ENCODE peak calls at places on chromosomes 5 and 9, in six cellular contexts. J is fibroblast of lung, F is A673, L is HepG2, U is H1, B is fibroblast of the aortic adventitia. W is an unnamed sample.

GRCh38 chr5:130801963-130802362 is 363.1 kb downstream of the HINT1 start:
- DNase-seq in J (no peak), U (no peak), F (no peak), L (no peak), B (no peak), W (no peak)

GRCh38 chr9:75866273-75866871 is 24.1 kb upstream of the PCSK5 start:
- DNase-seq in U (no peak), L (peak; percentile 27), J (peak; percentile 25), B (peak; percentile 71), F (peak; percentile 56), W (peak; percentile 70)

GRCh38 chr9:126154869-126155268 is 171.8 kb upstream of the MVB12B start:
- DNase-seq in F (no peak), L (no peak), U (no peak), J (no peak), B (no peak), W (no peak)

GRCh38 chr9:76716270-76716669 is 48.0 kb upstream of the PCA3 start:
- DNase-seq in B (peak; percentile 37), U (no peak), L (no peak), J (peak; percentile 53), F (no peak), W (peak; percentile 43)

GRCh38 chr5:42057254-42057690 is 132.2 kb downstream of the FBXO4 start:
- DNase-seq in F (peak; percentile 58), J (peak; percentile 15), U (peak; percentile 31), B (peak; percentile 51), L (peak; percentile 28), W (peak; percentile 37)

GRCh38 chr9:22447607-22448305 is 1.1 kb downstream of the DMRTA1 start:
- DNase-seq in J (peak; percentile 2), U (no peak), L (no peak), B (peak; percentile 1), F (no peak), W (peak; percentile 17)

GRCh38 chr5:35087971-35088370 is 40.2 kb upstream of the AGXT2 start:
- DNase-seq in L (no peak), B (peak; percentile 50), F (no peak), J (peak; percentile 62), U (no peak), W (peak; percentile 33)

GRCh38 chr5:120866997-120867396 is 402.9 kb downstream of the PRR16 start:
- DNase-seq in U (no peak), F (no peak), L (no peak), J (no peak), B (no peak), W (no peak)

GRCh38 chr9:127178646-127179632 is 56.5 kb upstream of the ANGPTL2 start:
- DNase-seq in J (no peak), B (no peak), U (no peak), L (no peak), F (no peak), W (no peak)

GRCh38 chr5:54390015-54390414 is 65.5 kb upstream of the HSPB3 start:
- DNase-seq in U (no peak), B (peak; percentile 76), L (no peak), J (peak; percentile 92), F (peak; percentile 97), W (peak; percentile 95)

GRCh38 chr5:16552666-16553343 is 64.0 kb downstream of the RETREG1 start:
- DNase-seq in L (peak; percentile 54), U (peak; percentile 44), B (peak; percentile 67), F (peak; percentile 79), J (peak; percentile 58), W (peak; percentile 72)

GRCh38 chr9:86977205-86977835 is 30.0 kb upstream of the GAS1 start:
- DNase-seq in B (peak; percentile 59), L (no peak), F (no peak), U (no peak), J (peak; percentile 12), W (no peak)

GRCh38 chr9:123028973-123029372 is 4.5 kb upstream of the GPR21 start:
- DNase-seq in F (no peak), J (no peak), B (no peak), U (no peak), L (no peak), W (no peak)

GRCh38 chr5:135191084-135191826 is 157.2 kb upstream of the PITX1 start:
- DNase-seq in U (peak; percentile 78), F (peak; percentile 82), L (peak; percentile 68), J (peak; percentile 72), B (peak; percentile 57), W (peak; percentile 69)

GRCh38 chr5:33297760-33298216 is 143.0 kb upstream of the TARS1 start:
- DNase-seq in B (no peak), F (peak; percentile 17), L (no peak), J (no peak), U (no peak), W (no peak)
- TF ChIP-seq CTCF in B (no peak), F (peak; percentile 46), L (peak; percentile 21), J (no peak), U (no peak), W (no peak)

GRCh38 chr5:171842777-171843053 is 57.1 kb downstream of the SMIM23 start:
- DNase-seq in F (no peak), U (no peak), J (no peak), L (no peak), B (no peak), W (no peak)
- H3K4me3 ChIP-seq in F (no peak overlapping the region), U (no peak overlapping the region), J (no peak overlapping the region), L (no peak overlapping the region), B (no peak overlapping the region), W (no peak overlapping the region)

GRCh38 chr5:179346875-179347274 is 1.6 kb upstream of the ADAMTS2 start:
- DNase-seq in L (no peak), J (no peak), F (no peak), U (no peak), B (no peak), W (no peak)

GRCh38 chr5:179346401-179346800 is 1.1 kb upstream of the ADAMTS2 start:
- DNase-seq in J (peak; percentile 15), F (no peak), U (no peak), L (no peak), B (no peak), W (no peak)

GRCh38 chr5:179348011-179348530 is 2.8 kb upstream of the ADAMTS2 start:
- DNase-seq in J (no peak), B (no peak), U (no peak), F (no peak), L (no peak), W (no peak)

GRCh38 chr5:179348833-179349232 is 3.6 kb upstream of the ADAMTS2 start:
- DNase-seq in U (no peak), B (no peak), J (no peak), L (no peak), F (no peak), W (no peak)

GRCh38 chr5:179347581-179347980 is 2.3 kb upstream of the ADAMTS2 start:
- DNase-seq in J (no peak), B (no peak), U (no peak), L (no peak), F (no peak), W (no peak)
- TF ChIP-seq CTCF in J (no peak), B (no peak), U (no peak), L (no peak), F (no peak), W (no peak)

GRCh38 chr5:147898875-147899401 is 7.4 kb downstream of the C5orf46 start:
- DNase-seq in F (no peak), L (no peak), U (no peak), J (peak; percentile 83), B (peak; percentile 52), W (peak; percentile 58)

GRCh38 chr5:147902606-147903115 is 3.7 kb downstream of the C5orf46 start:
- DNase-seq in J (peak; percentile 31), U (no peak), B (peak; percentile 36), L (no peak), F (peak; percentile 31), W (no peak)

GRCh38 chr5:147904110-147904509 is 2.2 kb downstream of the C5orf46 start:
- DNase-seq in U (no peak), J (peak; percentile 61), B (no peak), F (no peak), L (no peak), W (no peak)

GRCh38 chr5:147906326-147907095 is at the start of gene C5orf46:
- DNase-seq in L (peak; percentile 46), F (peak; percentile 26), B (peak; percentile 73), J (peak; percentile 88), U (no peak), W (peak; percentile 53)

GRCh38 chr5:147901555-147901954 is 4.8 kb downstream of the C5orf46 start:
- DNase-seq in L (no peak), J (peak; percentile 90), F (no peak), U (no peak), B (peak; percentile 75), W (peak; percentile 77)
- H3K4me3 ChIP-seq in L (no peak overlapping the region), J (no peak overlapping the region), F (no peak overlapping the region), U (no peak overlapping the region), B (no peak overlapping the region), W (no peak overlapping the region)

GRCh38 chr5:43104102-43104501 is 16.6 kb upstream of the ZNF131 start:
- DNase-seq in F (no peak), L (no peak), B (no peak), J (no peak), U (no peak), W (no peak)
- TF ChIP-seq CTCF in F (no peak), L (no peak), B (no peak), J (no peak), U (no peak), W (no peak)

W was measured in astrocyte of the spinal cord.